ENCODE peak calls at places on chromosome 12, in eight cellular contexts. L is hepatocyte, W is mammary epithelial cell, A is pancreas, K is GM12878, P is ovary, N is lower lobe of right lung, U is lung. D is an unnamed sample.

GRCh38 chr12:3629082-3629830 is 123.7 kb downstream of the CRACR2A start:
- DNase-seq in L (no peak), W (no peak), A (no peak), K (no peak), P (no peak), N (no peak), U (no peak), D (no peak)

GRCh38 chr12:10715491-10715890 is 7.6 kb downstream of the YBX3 start:
- DNase-seq in L (no peak), W (no peak), A (no peak), K (no peak), P (no peak), N (no peak), U (no peak), D (no peak)

GRCh38 chr12:30427555-30427954 is 268.1 kb downstream of the IPO8 start:
- DNase-seq in L (no peak), W (no peak), A (no peak), K (no peak), P (no peak), N (no peak), U (no peak), D (no peak)

GRCh38 chr12:3378655-3379054 is 112.3 kb upstream of the PRMT8 start:
- DNase-seq in L (no peak), W (no peak), A (no peak), K (no peak), P (no peak), N (no peak), U (peak; percentile 14), D (no peak)

GRCh38 chr12:78802593-78802992 is 62.0 kb upstream of the SYT1 start:
- DNase-seq in L (peak; percentile 19), W (peak; percentile 87), A (no peak), K (no peak), P (no peak), N (no peak), U (no peak), D (no peak)

GRCh38 chr12:48826209-48826855 is 8.0 kb downstream of the CACNB3 start:
- DNase-seq in L (no peak), W (peak; percentile 81), A (no peak), K (no peak), P (no peak), N (no peak), U (no peak), D (no peak)

GRCh38 chr12:129844662-129845061 is 59.2 kb downstream of the TMEM132D start:
- DNase-seq in L (no peak), W (no peak), A (no peak), K (no peak), P (no peak), N (no peak), U (no peak), D (no peak)

GRCh38 chr12:94286580-94287244 is 138.3 kb downstream of the PLXNC1 start:
- DNase-seq in L (no peak), W (no peak), A (no peak), K (no peak), P (no peak), N (no peak), U (no peak), D (no peak)

GRCh38 chr12:25546318-25546717 is 6.8 kb downstream of the LMNTD1 start:
- DNase-seq in L (no peak), W (no peak), A (no peak), K (no peak), P (no peak), N (no peak), U (no peak), D (no peak)

GRCh38 chr12:51970904-51971646 is 19.6 kb downstream of the ACVR1B start:
- DNase-seq in L (peak; percentile 46), W (peak; percentile 87), A (no peak), K (peak; percentile 93), P (no peak), N (no peak), U (no peak), D (peak; percentile 80)

GRCh38 chr12:98418357-98419075 is 96.9 kb upstream of the TMPO start:
- DNase-seq in L (peak; percentile 85), W (peak; percentile 90), A (peak; percentile 56), K (no peak), P (peak; percentile 89), N (peak; percentile 95), U (peak; percentile 95), D (no peak)

GRCh38 chr12:105296116-105297095 is 34.1 kb upstream of the C12orf75 start:
- DNase-seq in L (no peak), W (no peak), A (no peak), K (no peak), P (no peak), N (no peak), U (no peak), D (no peak)

GRCh38 chr12:25327321-25327720 is 76.6 kb upstream of the KRAS start:
- DNase-seq in L (no peak), W (no peak), A (no peak), K (no peak), P (no peak), N (no peak), U (no peak), D (no peak)

GRCh38 chr12:31477669-31478068 is 113.3 kb downstream of the DENND5B start:
- DNase-seq in L (no peak), W (no peak), A (no peak), K (peak; percentile 32), P (no peak), N (no peak), U (no peak), D (no peak)

GRCh38 chr12:115312901-115313300 is 628.9 kb upstream of the TBX3 start:
- DNase-seq in L (no peak), W (no peak), A (no peak), K (no peak), P (no peak), N (no peak), U (no peak), D (no peak)

GRCh38 chr12:94186461-94187237 is 38.3 kb downstream of the PLXNC1 start:
- DNase-seq in L (peak; percentile 50), W (no peak), A (peak; percentile 33), K (no peak), P (peak; percentile 67), N (peak; percentile 51), U (no peak), D (no peak)

GRCh38 chr12:57069522-57069921 is 9.1 kb downstream of the NEMP1 start:
- DNase-seq in L (peak; percentile 89), W (peak; percentile 63), A (no peak), K (no peak), P (peak; percentile 59), N (no peak), U (peak; percentile 70), D (no peak)

DNA sequence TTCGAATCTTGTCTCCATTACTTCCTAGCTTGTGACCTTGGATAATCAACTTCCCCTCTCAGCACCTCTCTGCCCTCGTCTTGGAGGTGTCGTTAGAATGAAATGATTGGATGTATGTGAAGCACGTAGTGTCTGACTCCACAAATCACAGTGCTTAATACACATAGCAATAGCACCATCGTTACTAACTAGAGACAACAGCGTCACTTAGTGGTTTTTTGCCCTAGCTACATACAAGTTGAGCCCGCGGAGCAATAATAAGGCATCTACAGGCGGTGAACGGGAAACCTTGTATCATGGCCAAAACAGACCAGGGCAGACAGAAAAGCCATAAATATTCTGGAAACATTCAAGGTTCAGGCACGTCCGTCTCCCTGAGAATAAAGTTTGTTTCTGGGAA is 154.9 kb downstream of the ASCL4 start:
- DNase-seq in L (peak; percentile 32), W (peak; percentile 30), A (no peak), K (no peak), P (no peak), N (no peak), U (no peak), D (no peak)
- TF ChIP-seq CTCF in L (peak; percentile 31), W (peak; percentile 53), A (no peak), K (peak; percentile 30), P (no peak), N (no peak), U (no peak), D (peak; percentile 31)

GRCh38 chr12:108690191-108690518 is 41.2 kb downstream of the CORO1C start:
- DNase-seq in L (no peak), W (no peak), A (no peak), K (no peak), P (no peak), N (no peak), U (no peak), D (no peak)

GRCh38 chr12:108691995-108692808 is 39.1 kb downstream of the CORO1C start:
- DNase-seq in L (peak; percentile 19), W (no peak), A (peak; percentile 12), K (no peak), P (no peak), N (peak; percentile 59), U (peak; percentile 67), D (peak; percentile 60)

GRCh38 chr12:108691154-108691994 is 39.9 kb downstream of the CORO1C start:
- DNase-seq in L (peak; percentile 96), W (peak; percentile 100), A (peak; percentile 75), K (peak; percentile 63), P (peak; percentile 95), N (peak; percentile 92), U (peak; percentile 86), D (peak; percentile 75)

GRCh38 chr12:108689314-108690190 is 41.8 kb downstream of the CORO1C start:
- DNase-seq in L (peak; percentile 27), W (no peak), A (no peak), K (no peak), P (no peak), N (peak; percentile 50), U (no peak), D (peak; percentile 37)

GRCh38 chr12:108690799-108691153 is 40.5 kb downstream of the CORO1C start:
- DNase-seq in L (peak; percentile 18), W (no peak), A (no peak), K (no peak), P (no peak), N (no peak), U (no peak), D (peak; percentile 25)
- H3K4me3 ChIP-seq in L (no peak overlapping the region), W (peak overlapping the region; percentile 6), A (no peak overlapping the region), K (peak overlapping the region; percentile 62), P (peak overlapping the region; percentile 17), N (peak overlapping the region; percentile 31), U (no peak overlapping the region), D (peak overlapping the region; percentile 28)

GRCh38 chr12:53944209-53944608 is 5.6 kb downstream of the HOXC13 start:
- DNase-seq in L (no peak), W (no peak), A (no peak), K (no peak), P (no peak), N (no peak), U (no peak), D (no peak)
- H3K27me3 ChIP-seq in L (peaks cover 99% of the 10 kb centered on the region), W (no peaks in the 10 kb centered on the region), A (peaks cover 30% of the 10 kb centered on the region), K (peaks cover 34% of the 10 kb centered on the region), P (peaks cover 2% of the 10 kb centered on the region), N (peaks cover 99% of the 10 kb centered on the region), U (peaks cover 22% of the 10 kb centered on the region), D (peaks cover 6% of the 10 kb centered on the region)

GRCh38 chr12:14364583-14365271 is 755 bp upstream of the ATF7IP start:
- DNase-seq in L (no peak), W (no peak), A (no peak), K (no peak), P (no peak), N (no peak), U (no peak), D (no peak)

GRCh38 chr12:14366211-14366762 is 805 bp downstream of the ATF7IP start:
- DNase-seq in L (peak; percentile 20), W (no peak), A (no peak), K (no peak), P (no peak), N (no peak), U (no peak), D (no peak)

GRCh38 chr12:14362347-14362746 is 3.1 kb upstream of the ATF7IP start:
- DNase-seq in L (no peak), W (no peak), A (no peak), K (peak; percentile 39), P (no peak), N (no peak), U (no peak), D (peak; percentile 44)

GRCh38 chr12:14367097-14367661 is 1.7 kb downstream of the ATF7IP start:
- DNase-seq in L (peak; percentile 43), W (peak; percentile 57), A (no peak), K (peak; percentile 71), P (no peak), N (no peak), U (no peak), D (peak; percentile 71)

GRCh38 chr12:14365294-14366210 is at the start of gene ATF7IP:
- DNase-seq in L (peak; percentile 99), W (peak; percentile 95), A (peak; percentile 94), K (peak; percentile 83), P (peak; percentile 95), N (peak; percentile 96), U (peak; percentile 96), D (peak; percentile 95)
- TF ChIP-seq CTCF in L (peak; percentile 41), W (peak; percentile 36), A (no peak), K (no peak), P (no peak), N (peak; percentile 24), U (peak; percentile 17), D (peak; percentile 53)

D was measured in GM06990.